ENCODE peak calls at places on chromosome 22, in ten cellular contexts. One of them, this sample, is unnamed.
A peak's percentile ranks its signal among the peaks of the same experiment; 100 is the strongest.

GRCh38 chr22:27270818-27271510 is 530.6 kb downstream of the MN1 start:
- DNase-seq in activated CD8-positive, alpha-beta memory T cell treated with anti-CD3 and anti-CD28 coated beads for 48 hours: no peak
- DNase-seq in globus pallidus: no peak
- DNase-seq in iris pigment epithelial cell: no peak
- DNase-seq in stimulated activated naive CD8-positive, alpha-beta T cell treated with anti-CD3 and anti-CD28 coated beads, Interleukin-15, Interleukin-2, amounts not matched to agents 100 U/mL and 50 U/mL, for 24 hours: no peak
- DNase-seq in activated CD4-positive, CD25-positive, alpha-beta regulatory T cell treated with anti-CD3 and anti-CD28 coated beads, Interleukin-2, amount 50 U/mL, for 72 hours: no peak
- DNase-seq in G401: no peak
- DNase-seq in OCI-LY7: no peak
- DNase-seq in esophagus squamous epithelium: no peak
- DNase-seq in stimulated activated CD4-positive, alpha-beta T cell treated with anti-CD3 and anti-CD28 coated beads, Interleukin-4, amount 100 ng/mL, for 4 hours: no peak
- DNase-seq in this sample: no peak

GRCh38 chr22:22981670-22982571 is 88.4 kb upstream of the GNAZ start:
- DNase-seq in activated CD8-positive, alpha-beta memory T cell treated with anti-CD3 and anti-CD28 coated beads for 48 hours: no peak
- DNase-seq in globus pallidus: no peak
- DNase-seq in iris pigment epithelial cell: no peak
- DNase-seq in stimulated activated naive CD8-positive, alpha-beta T cell treated with anti-CD3 and anti-CD28 coated beads, Interleukin-15, Interleukin-2, amounts not matched to agents 100 U/mL and 50 U/mL, for 24 hours: no peak
- DNase-seq in activated CD4-positive, CD25-positive, alpha-beta regulatory T cell treated with anti-CD3 and anti-CD28 coated beads, Interleukin-2, amount 50 U/mL, for 72 hours: no peak
- DNase-seq in G401: no peak
- DNase-seq in OCI-LY7: peak; percentile 19
- DNase-seq in esophagus squamous epithelium: no peak
- DNase-seq in stimulated activated CD4-positive, alpha-beta T cell treated with anti-CD3 and anti-CD28 coated beads, Interleukin-4, amount 100 ng/mL, for 4 hours: no peak
- DNase-seq in this sample: no peak

GRCh38 chr22:19870153-19871022 is 15.7 kb upstream of the GNB1L start:
- DNase-seq in activated CD8-positive, alpha-beta memory T cell treated with anti-CD3 and anti-CD28 coated beads for 48 hours: no peak
- DNase-seq in globus pallidus: no peak
- DNase-seq in iris pigment epithelial cell: no peak
- DNase-seq in stimulated activated naive CD8-positive, alpha-beta T cell treated with anti-CD3 and anti-CD28 coated beads, Interleukin-15, Interleukin-2, amounts not matched to agents 100 U/mL and 50 U/mL, for 24 hours: peak; percentile 1
- DNase-seq in activated CD4-positive, CD25-positive, alpha-beta regulatory T cell treated with anti-CD3 and anti-CD28 coated beads, Interleukin-2, amount 50 U/mL, for 72 hours: no peak
- DNase-seq in G401: no peak
- DNase-seq in OCI-LY7: no peak
- DNase-seq in esophagus squamous epithelium: no peak
- DNase-seq in stimulated activated CD4-positive, alpha-beta T cell treated with anti-CD3 and anti-CD28 coated beads, Interleukin-4, amount 100 ng/mL, for 4 hours: no peak
- DNase-seq in this sample: peak; percentile 62

GRCh38 chr22:50201191-50202129 is 649 bp downstream of the SELENOO start:
- DNase-seq in activated CD8-positive, alpha-beta memory T cell treated with anti-CD3 and anti-CD28 coated beads for 48 hours: no peak
- DNase-seq in globus pallidus: no peak
- DNase-seq in iris pigment epithelial cell: no peak
- DNase-seq in stimulated activated naive CD8-positive, alpha-beta T cell treated with anti-CD3 and anti-CD28 coated beads, Interleukin-15, Interleukin-2, amounts not matched to agents 100 U/mL and 50 U/mL, for 24 hours: no peak
- DNase-seq in activated CD4-positive, CD25-positive, alpha-beta regulatory T cell treated with anti-CD3 and anti-CD28 coated beads, Interleukin-2, amount 50 U/mL, for 72 hours: no peak
- DNase-seq in G401: no peak
- DNase-seq in OCI-LY7: peak; percentile 35
- DNase-seq in esophagus squamous epithelium: no peak
- DNase-seq in stimulated activated CD4-positive, alpha-beta T cell treated with anti-CD3 and anti-CD28 coated beads, Interleukin-4, amount 100 ng/mL, for 4 hours: no peak
- DNase-seq in this sample: no peak

GRCh38 chr22:40310081-40310770 is 36.1 kb upstream of the ADSL start:
- DNase-seq in activated CD8-positive, alpha-beta memory T cell treated with anti-CD3 and anti-CD28 coated beads for 48 hours: no peak
- DNase-seq in globus pallidus: no peak
- DNase-seq in iris pigment epithelial cell: peak; percentile 90
- DNase-seq in stimulated activated naive CD8-positive, alpha-beta T cell treated with anti-CD3 and anti-CD28 coated beads, Interleukin-15, Interleukin-2, amounts not matched to agents 100 U/mL and 50 U/mL, for 24 hours: no peak
- DNase-seq in activated CD4-positive, CD25-positive, alpha-beta regulatory T cell treated with anti-CD3 and anti-CD28 coated beads, Interleukin-2, amount 50 U/mL, for 72 hours: no peak
- DNase-seq in G401: no peak
- DNase-seq in OCI-LY7: no peak
- DNase-seq in esophagus squamous epithelium: no peak
- DNase-seq in stimulated activated CD4-positive, alpha-beta T cell treated with anti-CD3 and anti-CD28 coated beads, Interleukin-4, amount 100 ng/mL, for 4 hours: no peak
- DNase-seq in this sample: no peak

GRCh38 chr22:19120829-19121630 is 1.2 kb downstream of the DGCR2 start:
- DNase-seq in activated CD8-positive, alpha-beta memory T cell treated with anti-CD3 and anti-CD28 coated beads for 48 hours: no peak
- DNase-seq in globus pallidus: no peak
- DNase-seq in iris pigment epithelial cell: peak; percentile 48
- DNase-seq in stimulated activated naive CD8-positive, alpha-beta T cell treated with anti-CD3 and anti-CD28 coated beads, Interleukin-15, Interleukin-2, amounts not matched to agents 100 U/mL and 50 U/mL, for 24 hours: no peak
- DNase-seq in activated CD4-positive, CD25-positive, alpha-beta regulatory T cell treated with anti-CD3 and anti-CD28 coated beads, Interleukin-2, amount 50 U/mL, for 72 hours: no peak
- DNase-seq in G401: peak; percentile 39
- DNase-seq in OCI-LY7: no peak
- DNase-seq in esophagus squamous epithelium: no peak
- DNase-seq in stimulated activated CD4-positive, alpha-beta T cell treated with anti-CD3 and anti-CD28 coated beads, Interleukin-4, amount 100 ng/mL, for 4 hours: no peak
- DNase-seq in this sample: no peak

GRCh38 chr22:30882181-30882771 is 86.3 kb downstream of the MORC2 start:
- DNase-seq in activated CD8-positive, alpha-beta memory T cell treated with anti-CD3 and anti-CD28 coated beads for 48 hours: no peak
- DNase-seq in globus pallidus: no peak
- DNase-seq in iris pigment epithelial cell: no peak
- DNase-seq in stimulated activated naive CD8-positive, alpha-beta T cell treated with anti-CD3 and anti-CD28 coated beads, Interleukin-15, Interleukin-2, amounts not matched to agents 100 U/mL and 50 U/mL, for 24 hours: no peak
- DNase-seq in activated CD4-positive, CD25-positive, alpha-beta regulatory T cell treated with anti-CD3 and anti-CD28 coated beads, Interleukin-2, amount 50 U/mL, for 72 hours: no peak
- DNase-seq in G401: no peak
- DNase-seq in OCI-LY7: no peak
- DNase-seq in esophagus squamous epithelium: no peak
- DNase-seq in stimulated activated CD4-positive, alpha-beta T cell treated with anti-CD3 and anti-CD28 coated beads, Interleukin-4, amount 100 ng/mL, for 4 hours: no peak
- DNase-seq in this sample: peak; percentile 38

GRCh38 chr22:23763579-23764331 is 965 bp downstream of the C22orf15 start:
- DNase-seq in activated CD8-positive, alpha-beta memory T cell treated with anti-CD3 and anti-CD28 coated beads for 48 hours: peak; percentile 38
- DNase-seq in globus pallidus: no peak
- DNase-seq in iris pigment epithelial cell: no peak
- DNase-seq in stimulated activated naive CD8-positive, alpha-beta T cell treated with anti-CD3 and anti-CD28 coated beads, Interleukin-15, Interleukin-2, amounts not matched to agents 100 U/mL and 50 U/mL, for 24 hours: peak; percentile 77
- DNase-seq in activated CD4-positive, CD25-positive, alpha-beta regulatory T cell treated with anti-CD3 and anti-CD28 coated beads, Interleukin-2, amount 50 U/mL, for 72 hours: peak; percentile 59
- DNase-seq in G401: no peak
- DNase-seq in OCI-LY7: peak; percentile 73
- DNase-seq in esophagus squamous epithelium: no peak
- DNase-seq in stimulated activated CD4-positive, alpha-beta T cell treated with anti-CD3 and anti-CD28 coated beads, Interleukin-4, amount 100 ng/mL, for 4 hours: peak; percentile 63
- DNase-seq in this sample: no peak

GRCh38 chr22:42172385-42173172 is 42.0 kb upstream of the CYP2D6 start:
- DNase-seq in activated CD8-positive, alpha-beta memory T cell treated with anti-CD3 and anti-CD28 coated beads for 48 hours: no peak
- DNase-seq in globus pallidus: no peak
- DNase-seq in iris pigment epithelial cell: peak; percentile 45
- DNase-seq in stimulated activated naive CD8-positive, alpha-beta T cell treated with anti-CD3 and anti-CD28 coated beads, Interleukin-15, Interleukin-2, amounts not matched to agents 100 U/mL and 50 U/mL, for 24 hours: no peak
- DNase-seq in activated CD4-positive, CD25-positive, alpha-beta regulatory T cell treated with anti-CD3 and anti-CD28 coated beads, Interleukin-2, amount 50 U/mL, for 72 hours: no peak
- DNase-seq in G401: peak; percentile 52
- DNase-seq in OCI-LY7: peak; percentile 54
- DNase-seq in esophagus squamous epithelium: no peak
- DNase-seq in stimulated activated CD4-positive, alpha-beta T cell treated with anti-CD3 and anti-CD28 coated beads, Interleukin-4, amount 100 ng/mL, for 4 hours: no peak
- DNase-seq in this sample: no peak

GRCh38 chr22:36331912-36332622 is 55.7 kb downstream of the MYH9 start:
- DNase-seq in activated CD8-positive, alpha-beta memory T cell treated with anti-CD3 and anti-CD28 coated beads for 48 hours: no peak
- DNase-seq in globus pallidus: no peak
- DNase-seq in iris pigment epithelial cell: peak; percentile 65
- DNase-seq in stimulated activated naive CD8-positive, alpha-beta T cell treated with anti-CD3 and anti-CD28 coated beads, Interleukin-15, Interleukin-2, amounts not matched to agents 100 U/mL and 50 U/mL, for 24 hours: peak; percentile 71
- DNase-seq in activated CD4-positive, CD25-positive, alpha-beta regulatory T cell treated with anti-CD3 and anti-CD28 coated beads, Interleukin-2, amount 50 U/mL, for 72 hours: peak; percentile 47
- DNase-seq in G401: peak; percentile 71
- DNase-seq in OCI-LY7: peak; percentile 71
- DNase-seq in esophagus squamous epithelium: no peak
- DNase-seq in stimulated activated CD4-positive, alpha-beta T cell treated with anti-CD3 and anti-CD28 coated beads, Interleukin-4, amount 100 ng/mL, for 4 hours: peak; percentile 42
- DNase-seq in this sample: peak; percentile 93

GRCh38 chr22:37741312-37741795 is 44.5 kb downstream of the TRIOBP start:
- DNase-seq in activated CD8-positive, alpha-beta memory T cell treated with anti-CD3 and anti-CD28 coated beads for 48 hours: no peak
- DNase-seq in globus pallidus: peak; percentile 33
- DNase-seq in iris pigment epithelial cell: peak; percentile 95
- DNase-seq in stimulated activated naive CD8-positive, alpha-beta T cell treated with anti-CD3 and anti-CD28 coated beads, Interleukin-15, Interleukin-2, amounts not matched to agents 100 U/mL and 50 U/mL, for 24 hours: no peak
- DNase-seq in activated CD4-positive, CD25-positive, alpha-beta regulatory T cell treated with anti-CD3 and anti-CD28 coated beads, Interleukin-2, amount 50 U/mL, for 72 hours: no peak
- DNase-seq in G401: no peak
- DNase-seq in OCI-LY7: no peak
- DNase-seq in esophagus squamous epithelium: no peak
- DNase-seq in stimulated activated CD4-positive, alpha-beta T cell treated with anti-CD3 and anti-CD28 coated beads, Interleukin-4, amount 100 ng/mL, for 4 hours: no peak
- DNase-seq in this sample: peak; percentile 86

GRCh38 chr22:49576241-49577141 is 251.2 kb downstream of the BRD1 start:
- DNase-seq in activated CD8-positive, alpha-beta memory T cell treated with anti-CD3 and anti-CD28 coated beads for 48 hours: no peak
- DNase-seq in globus pallidus: no peak
- DNase-seq in iris pigment epithelial cell: no peak
- DNase-seq in stimulated activated naive CD8-positive, alpha-beta T cell treated with anti-CD3 and anti-CD28 coated beads, Interleukin-15, Interleukin-2, amounts not matched to agents 100 U/mL and 50 U/mL, for 24 hours: no peak
- DNase-seq in activated CD4-positive, CD25-positive, alpha-beta regulatory T cell treated with anti-CD3 and anti-CD28 coated beads, Interleukin-2, amount 50 U/mL, for 72 hours: no peak
- DNase-seq in G401: no peak
- DNase-seq in OCI-LY7: no peak
- DNase-seq in esophagus squamous epithelium: no peak
- DNase-seq in stimulated activated CD4-positive, alpha-beta T cell treated with anti-CD3 and anti-CD28 coated beads, Interleukin-4, amount 100 ng/mL, for 4 hours: no peak
- DNase-seq in this sample: peak; percentile 70

GRCh38 chr22:37897805-37898204 is 8.3 kb upstream of the MICALL1 start:
- DNase-seq in activated CD8-positive, alpha-beta memory T cell treated with anti-CD3 and anti-CD28 coated beads for 48 hours: no peak
- DNase-seq in globus pallidus: no peak
- DNase-seq in iris pigment epithelial cell: no peak
- DNase-seq in stimulated activated naive CD8-positive, alpha-beta T cell treated with anti-CD3 and anti-CD28 coated beads, Interleukin-15, Interleukin-2, amounts not matched to agents 100 U/mL and 50 U/mL, for 24 hours: no peak
- DNase-seq in activated CD4-positive, CD25-positive, alpha-beta regulatory T cell treated with anti-CD3 and anti-CD28 coated beads, Interleukin-2, amount 50 U/mL, for 72 hours: no peak
- DNase-seq in G401: no peak
- DNase-seq in OCI-LY7: no peak
- DNase-seq in esophagus squamous epithelium: no peak
- DNase-seq in stimulated activated CD4-positive, alpha-beta T cell treated with anti-CD3 and anti-CD28 coated beads, Interleukin-4, amount 100 ng/mL, for 4 hours: no peak
- DNase-seq in this sample: no peak

GRCh38 chr22:22479116-22479515 is 29.4 kb downstream of the ZNF280B start:
- DNase-seq in activated CD8-positive, alpha-beta memory T cell treated with anti-CD3 and anti-CD28 coated beads for 48 hours: no peak
- DNase-seq in globus pallidus: no peak
- DNase-seq in iris pigment epithelial cell: no peak
- DNase-seq in stimulated activated naive CD8-positive, alpha-beta T cell treated with anti-CD3 and anti-CD28 coated beads, Interleukin-15, Interleukin-2, amounts not matched to agents 100 U/mL and 50 U/mL, for 24 hours: no peak
- DNase-seq in activated CD4-positive, CD25-positive, alpha-beta regulatory T cell treated with anti-CD3 and anti-CD28 coated beads, Interleukin-2, amount 50 U/mL, for 72 hours: no peak
- DNase-seq in G401: no peak
- DNase-seq in OCI-LY7: no peak
- DNase-seq in esophagus squamous epithelium: no peak
- DNase-seq in stimulated activated CD4-positive, alpha-beta T cell treated with anti-CD3 and anti-CD28 coated beads, Interleukin-4, amount 100 ng/mL, for 4 hours: no peak
- DNase-seq in this sample: no peak

GRCh38 chr22:37019309-37020191 is at the start of the genes MPST and TST:
- DNase-seq in activated CD8-positive, alpha-beta memory T cell treated with anti-CD3 and anti-CD28 coated beads for 48 hours: no peak
- DNase-seq in globus pallidus: peak; percentile 86
- DNase-seq in iris pigment epithelial cell: peak; percentile 65
- DNase-seq in stimulated activated naive CD8-positive, alpha-beta T cell treated with anti-CD3 and anti-CD28 coated beads, Interleukin-15, Interleukin-2, amounts not matched to agents 100 U/mL and 50 U/mL, for 24 hours: peak; percentile 50
- DNase-seq in activated CD4-positive, CD25-positive, alpha-beta regulatory T cell treated with anti-CD3 and anti-CD28 coated beads, Interleukin-2, amount 50 U/mL, for 72 hours: peak; percentile 67
- DNase-seq in G401: peak; percentile 34
- DNase-seq in OCI-LY7: peak; percentile 86
- DNase-seq in esophagus squamous epithelium: no peak
- DNase-seq in stimulated activated CD4-positive, alpha-beta T cell treated with anti-CD3 and anti-CD28 coated beads, Interleukin-4, amount 100 ng/mL, for 4 hours: peak; percentile 36
- DNase-seq in this sample: peak; percentile 91

GRCh38 chr22:27267145-27267544 is 534.4 kb downstream of the MN1 start:
- DNase-seq in activated CD8-positive, alpha-beta memory T cell treated with anti-CD3 and anti-CD28 coated beads for 48 hours: no peak
- DNase-seq in globus pallidus: no peak
- DNase-seq in iris pigment epithelial cell: no peak
- DNase-seq in stimulated activated naive CD8-positive, alpha-beta T cell treated with anti-CD3 and anti-CD28 coated beads, Interleukin-15, Interleukin-2, amounts not matched to agents 100 U/mL and 50 U/mL, for 24 hours: no peak
- DNase-seq in activated CD4-positive, CD25-positive, alpha-beta regulatory T cell treated with anti-CD3 and anti-CD28 coated beads, Interleukin-2, amount 50 U/mL, for 72 hours: no peak
- DNase-seq in G401: no peak
- DNase-seq in OCI-LY7: no peak
- DNase-seq in esophagus squamous epithelium: no peak
- DNase-seq in stimulated activated CD4-positive, alpha-beta T cell treated with anti-CD3 and anti-CD28 coated beads, Interleukin-4, amount 100 ng/mL, for 4 hours: no peak
- DNase-seq in this sample: no peak

GRCh38 chr22:37043214-37043827 is 8.2 kb upstream of the KCTD17 start:
- DNase-seq in activated CD8-positive, alpha-beta memory T cell treated with anti-CD3 and anti-CD28 coated beads for 48 hours: no peak
- DNase-seq in globus pallidus: no peak
- DNase-seq in iris pigment epithelial cell: no peak
- DNase-seq in stimulated activated naive CD8-positive, alpha-beta T cell treated with anti-CD3 and anti-CD28 coated beads, Interleukin-15, Interleukin-2, amounts not matched to agents 100 U/mL and 50 U/mL, for 24 hours: no peak
- DNase-seq in activated CD4-positive, CD25-positive, alpha-beta regulatory T cell treated with anti-CD3 and anti-CD28 coated beads, Interleukin-2, amount 50 U/mL, for 72 hours: no peak
- DNase-seq in G401: no peak
- DNase-seq in OCI-LY7: no peak
- DNase-seq in esophagus squamous epithelium: no peak
- DNase-seq in stimulated activated CD4-positive, alpha-beta T cell treated with anti-CD3 and anti-CD28 coated beads, Interleukin-4, amount 100 ng/mL, for 4 hours: no peak
- DNase-seq in this sample: no peak

GRCh38 chr22:19527321-19527721 is 3.1 kb upstream of the CLDN5 start:
- DNase-seq in activated CD8-positive, alpha-beta memory T cell treated with anti-CD3 and anti-CD28 coated beads for 48 hours: no peak
- DNase-seq in globus pallidus: no peak
- DNase-seq in iris pigment epithelial cell: no peak
- DNase-seq in stimulated activated naive CD8-positive, alpha-beta T cell treated with anti-CD3 and anti-CD28 coated beads, Interleukin-15, Interleukin-2, amounts not matched to agents 100 U/mL and 50 U/mL, for 24 hours: no peak
- DNase-seq in activated CD4-positive, CD25-positive, alpha-beta regulatory T cell treated with anti-CD3 and anti-CD28 coated beads, Interleukin-2, amount 50 U/mL, for 72 hours: no peak
- DNase-seq in G401: no peak
- DNase-seq in OCI-LY7: no peak
- DNase-seq in esophagus squamous epithelium: no peak
- DNase-seq in stimulated activated CD4-positive, alpha-beta T cell treated with anti-CD3 and anti-CD28 coated beads, Interleukin-4, amount 100 ng/mL, for 4 hours: no peak
- DNase-seq in this sample: no peak

GRCh38 chr22:26172389-26172990 is 3.2 kb downstream of the SEZ6L start:
- DNase-seq in activated CD8-positive, alpha-beta memory T cell treated with anti-CD3 and anti-CD28 coated beads for 48 hours: no peak
- DNase-seq in globus pallidus: peak; percentile 25
- DNase-seq in iris pigment epithelial cell: peak; percentile 27
- DNase-seq in stimulated activated naive CD8-positive, alpha-beta T cell treated with anti-CD3 and anti-CD28 coated beads, Interleukin-15, Interleukin-2, amounts not matched to agents 100 U/mL and 50 U/mL, for 24 hours: peak; percentile 35
- DNase-seq in activated CD4-positive, CD25-positive, alpha-beta regulatory T cell treated with anti-CD3 and anti-CD28 coated beads, Interleukin-2, amount 50 U/mL, for 72 hours: no peak
- DNase-seq in G401: peak; percentile 90
- DNase-seq in OCI-LY7: peak; percentile 45
- DNase-seq in esophagus squamous epithelium: no peak
- DNase-seq in stimulated activated CD4-positive, alpha-beta T cell treated with anti-CD3 and anti-CD28 coated beads, Interleukin-4, amount 100 ng/mL, for 4 hours: peak; percentile 19
- DNase-seq in this sample: no peak

GRCh38 chr22:42919199-42919598 is 62.1 kb upstream of the ARFGAP3 start:
- DNase-seq in activated CD8-positive, alpha-beta memory T cell treated with anti-CD3 and anti-CD28 coated beads for 48 hours: no peak
- DNase-seq in globus pallidus: no peak
- DNase-seq in iris pigment epithelial cell: no peak
- DNase-seq in stimulated activated naive CD8-positive, alpha-beta T cell treated with anti-CD3 and anti-CD28 coated beads, Interleukin-15, Interleukin-2, amounts not matched to agents 100 U/mL and 50 U/mL, for 24 hours: peak; percentile 26
- DNase-seq in activated CD4-positive, CD25-positive, alpha-beta regulatory T cell treated with anti-CD3 and anti-CD28 coated beads, Interleukin-2, amount 50 U/mL, for 72 hours: no peak
- DNase-seq in G401: no peak
- DNase-seq in OCI-LY7: no peak
- DNase-seq in esophagus squamous epithelium: no peak
- DNase-seq in stimulated activated CD4-positive, alpha-beta T cell treated with anti-CD3 and anti-CD28 coated beads, Interleukin-4, amount 100 ng/mL, for 4 hours: no peak
- DNase-seq in this sample: no peak

GRCh38 chr22:49440931-49441330 is 386.7 kb downstream of the BRD1 start:
- DNase-seq in activated CD8-positive, alpha-beta memory T cell treated with anti-CD3 and anti-CD28 coated beads for 48 hours: no peak
- DNase-seq in globus pallidus: no peak
- DNase-seq in iris pigment epithelial cell: no peak
- DNase-seq in stimulated activated naive CD8-positive, alpha-beta T cell treated with anti-CD3 and anti-CD28 coated beads, Interleukin-15, Interleukin-2, amounts not matched to agents 100 U/mL and 50 U/mL, for 24 hours: no peak
- DNase-seq in activated CD4-positive, CD25-positive, alpha-beta regulatory T cell treated with anti-CD3 and anti-CD28 coated beads, Interleukin-2, amount 50 U/mL, for 72 hours: no peak
- DNase-seq in G401: no peak
- DNase-seq in OCI-LY7: no peak
- DNase-seq in esophagus squamous epithelium: no peak
- DNase-seq in stimulated activated CD4-positive, alpha-beta T cell treated with anti-CD3 and anti-CD28 coated beads, Interleukin-4, amount 100 ng/mL, for 4 hours: no peak
- DNase-seq in this sample: no peak

GRCh38 chr22:37128555-37129281 is 19.2 kb upstream of the TMPRSS6 start:
- DNase-seq in activated CD8-positive, alpha-beta memory T cell treated with anti-CD3 and anti-CD28 coated beads for 48 hours: no peak
- DNase-seq in globus pallidus: no peak
- DNase-seq in iris pigment epithelial cell: no peak
- DNase-seq in stimulated activated naive CD8-positive, alpha-beta T cell treated with anti-CD3 and anti-CD28 coated beads, Interleukin-15, Interleukin-2, amounts not matched to agents 100 U/mL and 50 U/mL, for 24 hours: no peak
- DNase-seq in activated CD4-positive, CD25-positive, alpha-beta regulatory T cell treated with anti-CD3 and anti-CD28 coated beads, Interleukin-2, amount 50 U/mL, for 72 hours: no peak
- DNase-seq in G401: no peak
- DNase-seq in OCI-LY7: no peak
- DNase-seq in esophagus squamous epithelium: no peak
- DNase-seq in stimulated activated CD4-positive, alpha-beta T cell treated with anti-CD3 and anti-CD28 coated beads, Interleukin-4, amount 100 ng/mL, for 4 hours: no peak
- DNase-seq in this sample: no peak

GRCh38 chr22:31083377-31083768 is 2.3 kb downstream of the SMTN start:
- DNase-seq in activated CD8-positive, alpha-beta memory T cell treated with anti-CD3 and anti-CD28 coated beads for 48 hours: no peak
- DNase-seq in globus pallidus: no peak
- DNase-seq in iris pigment epithelial cell: no peak
- DNase-seq in stimulated activated naive CD8-positive, alpha-beta T cell treated with anti-CD3 and anti-CD28 coated beads, Interleukin-15, Interleukin-2, amounts not matched to agents 100 U/mL and 50 U/mL, for 24 hours: no peak
- DNase-seq in activated CD4-positive, CD25-positive, alpha-beta regulatory T cell treated with anti-CD3 and anti-CD28 coated beads, Interleukin-2, amount 50 U/mL, for 72 hours: no peak
- DNase-seq in G401: no peak
- DNase-seq in OCI-LY7: no peak
- DNase-seq in esophagus squamous epithelium: no peak
- DNase-seq in stimulated activated CD4-positive, alpha-beta T cell treated with anti-CD3 and anti-CD28 coated beads, Interleukin-4, amount 100 ng/mL, for 4 hours: no peak
- DNase-seq in this sample: peak; percentile 80

GRCh38 chr22:23070418-23071162 is at the start of gene GNAZ:
- DNase-seq in activated CD8-positive, alpha-beta memory T cell treated with anti-CD3 and anti-CD28 coated beads for 48 hours: no peak
- DNase-seq in globus pallidus: peak; percentile 38
- DNase-seq in iris pigment epithelial cell: no peak
- DNase-seq in stimulated activated naive CD8-positive, alpha-beta T cell treated with anti-CD3 and anti-CD28 coated beads, Interleukin-15, Interleukin-2, amounts not matched to agents 100 U/mL and 50 U/mL, for 24 hours: no peak
- DNase-seq in activated CD4-positive, CD25-positive, alpha-beta regulatory T cell treated with anti-CD3 and anti-CD28 coated beads, Interleukin-2, amount 50 U/mL, for 72 hours: peak; percentile 34
- DNase-seq in G401: peak; percentile 43
- DNase-seq in OCI-LY7: peak; percentile 67
- DNase-seq in esophagus squamous epithelium: no peak
- DNase-seq in stimulated activated CD4-positive, alpha-beta T cell treated with anti-CD3 and anti-CD28 coated beads, Interleukin-4, amount 100 ng/mL, for 4 hours: peak; percentile 35
- DNase-seq in this sample: peak; percentile 85

GRCh38 chr22:41382098-41382578 is 396 bp downstream of the TEF start:
- DNase-seq in activated CD8-positive, alpha-beta memory T cell treated with anti-CD3 and anti-CD28 coated beads for 48 hours: peak; percentile 57
- DNase-seq in globus pallidus: peak; percentile 81
- DNase-seq in iris pigment epithelial cell: peak; percentile 20
- DNase-seq in stimulated activated naive CD8-positive, alpha-beta T cell treated with anti-CD3 and anti-CD28 coated beads, Interleukin-15, Interleukin-2, amounts not matched to agents 100 U/mL and 50 U/mL, for 24 hours: peak; percentile 63
- DNase-seq in activated CD4-positive, CD25-positive, alpha-beta regulatory T cell treated with anti-CD3 and anti-CD28 coated beads, Interleukin-2, amount 50 U/mL, for 72 hours: no peak
- DNase-seq in G401: peak; percentile 65
- DNase-seq in OCI-LY7: peak; percentile 75
- DNase-seq in esophagus squamous epithelium: peak; percentile 44
- DNase-seq in stimulated activated CD4-positive, alpha-beta T cell treated with anti-CD3 and anti-CD28 coated beads, Interleukin-4, amount 100 ng/mL, for 4 hours: peak; percentile 54
- DNase-seq in this sample: peak; percentile 95

GRCh38 chr22:41523464-41524221 is 20.6 kb downstream of the POLR3H start:
- DNase-seq in activated CD8-positive, alpha-beta memory T cell treated with anti-CD3 and anti-CD28 coated beads for 48 hours: no peak
- DNase-seq in globus pallidus: no peak
- DNase-seq in iris pigment epithelial cell: peak; percentile 87
- DNase-seq in stimulated activated naive CD8-positive, alpha-beta T cell treated with anti-CD3 and anti-CD28 coated beads, Interleukin-15, Interleukin-2, amounts not matched to agents 100 U/mL and 50 U/mL, for 24 hours: no peak
- DNase-seq in activated CD4-positive, CD25-positive, alpha-beta regulatory T cell treated with anti-CD3 and anti-CD28 coated beads, Interleukin-2, amount 50 U/mL, for 72 hours: no peak
- DNase-seq in G401: no peak
- DNase-seq in OCI-LY7: no peak
- DNase-seq in esophagus squamous epithelium: no peak
- DNase-seq in stimulated activated CD4-positive, alpha-beta T cell treated with anti-CD3 and anti-CD28 coated beads, Interleukin-4, amount 100 ng/mL, for 4 hours: no peak
- DNase-seq in this sample: peak; percentile 81

GRCh38 chr22:24978308-24978707 is 25.8 kb downstream of the KIAA1671 start:
- DNase-seq in activated CD8-positive, alpha-beta memory T cell treated with anti-CD3 and anti-CD28 coated beads for 48 hours: no peak
- DNase-seq in globus pallidus: no peak
- DNase-seq in iris pigment epithelial cell: no peak
- DNase-seq in stimulated activated naive CD8-positive, alpha-beta T cell treated with anti-CD3 and anti-CD28 coated beads, Interleukin-15, Interleukin-2, amounts not matched to agents 100 U/mL and 50 U/mL, for 24 hours: no peak
- DNase-seq in activated CD4-positive, CD25-positive, alpha-beta regulatory T cell treated with anti-CD3 and anti-CD28 coated beads, Interleukin-2, amount 50 U/mL, for 72 hours: no peak
- DNase-seq in G401: no peak
- DNase-seq in OCI-LY7: no peak
- DNase-seq in esophagus squamous epithelium: no peak
- DNase-seq in stimulated activated CD4-positive, alpha-beta T cell treated with anti-CD3 and anti-CD28 coated beads, Interleukin-4, amount 100 ng/mL, for 4 hours: no peak
- DNase-seq in this sample: no peak

GRCh38 chr22:47169801-47170140 is 407.3 kb downstream of the TBC1D22A start:
- DNase-seq in activated CD8-positive, alpha-beta memory T cell treated with anti-CD3 and anti-CD28 coated beads for 48 hours: no peak
- DNase-seq in globus pallidus: no peak
- DNase-seq in iris pigment epithelial cell: no peak
- DNase-seq in stimulated activated naive CD8-positive, alpha-beta T cell treated with anti-CD3 and anti-CD28 coated beads, Interleukin-15, Interleukin-2, amounts not matched to agents 100 U/mL and 50 U/mL, for 24 hours: no peak
- DNase-seq in activated CD4-positive, CD25-positive, alpha-beta regulatory T cell treated with anti-CD3 and anti-CD28 coated beads, Interleukin-2, amount 50 U/mL, for 72 hours: peak; percentile 4
- DNase-seq in G401: no peak
- DNase-seq in OCI-LY7: no peak
- DNase-seq in esophagus squamous epithelium: no peak
- DNase-seq in stimulated activated CD4-positive, alpha-beta T cell treated with anti-CD3 and anti-CD28 coated beads, Interleukin-4, amount 100 ng/mL, for 4 hours: no peak
- DNase-seq in this sample: peak; percentile 52

This sample was measured in kidney.